ENCODE peak calls at places on chromosome 4, in ten cellular contexts. V is IMR-90, N is tibial artery, K is suprapubic skin, I is coronary artery, S is lower lobe of right lung, Q is breast epithelium, U is PC-9, D is fibroblast of pulmonary artery, E is foreskin fibroblast. B is an unnamed sample.

GRCh38 chr4:176464748-176465147 is 145.0 kb downstream of the SPCS3 start:
- DNase-seq in V (no peak), N (no peak), K (no peak), I (no peak), S (no peak), Q (no peak), U (no peak), D (no peak), E (no peak), B (no peak)

GRCh38 chr4:38523524-38524448 is 140.2 kb upstream of the KLF3 start:
- DNase-seq in V (no peak), N (no peak), K (no peak), I (no peak), S (no peak), Q (no peak), U (no peak), D (no peak), E (no peak), B (no peak)

GRCh38 chr4:139986108-139986507 is 167.9 kb downstream of the MAML3 start:
- DNase-seq in V (no peak), N (no peak), K (no peak), I (no peak), S (no peak), Q (no peak), U (no peak), D (no peak), E (no peak), B (no peak)

GRCh38 chr4:83114576-83114975 is at the start of gene PLAC8:
- DNase-seq in V (no peak), N (no peak), K (no peak), I (no peak), S (no peak), Q (no peak), U (no peak), D (no peak), E (no peak), B (no peak)

GRCh38 chr4:20603671-20604313 is 96.5 kb upstream of the PACRGL start:
- DNase-seq in V (peak), N (no peak), K (no peak), I (no peak), S (no peak), Q (no peak), U (no peak), D (peak), E (peak), B (peak)

GRCh38 chr4:146647615-146648383 is 9.1 kb downstream of the POU4F2 start:
- DNase-seq in V (no peak), N (no peak), K (peak), I (no peak), S (no peak), Q (no peak), U (no peak), D (no peak), E (no peak), B (no peak)

GRCh38 chr4:113587640-113588275 is 173.8 kb downstream of the CAMK2D start:
- DNase-seq in V (no peak), N (no peak), K (no peak), I (no peak), S (no peak), Q (no peak), U (no peak), D (no peak), E (no peak), B (peak)

GRCh38 chr4:79864470-79865190 is 208.4 kb downstream of the ANTXR2 start:
- DNase-seq in V (peak), N (no peak), K (no peak), I (no peak), S (no peak), Q (no peak), U (no peak), D (no peak), E (no peak), B (no peak)

GRCh38 chr4:38949416-38950051 is 81.9 kb downstream of the FAM114A1 start:
- DNase-seq in V (peak), N (no peak), K (no peak), I (no peak), S (no peak), Q (no peak), U (peak), D (peak), E (no peak), B (peak)

GRCh38 chr4:158906073-158906472 is 137.2 kb downstream of the FNIP2 start:
- DNase-seq in V (no peak), N (no peak), K (no peak), I (no peak), S (no peak), Q (no peak), U (no peak), D (no peak), E (no peak), B (no peak)

GRCh38 chr4:7255996-7256395 is 63.7 kb downstream of the SORCS2 start:
- DNase-seq in V (no peak), N (no peak), K (no peak), I (no peak), S (no peak), Q (no peak), U (no peak), D (no peak), E (no peak), B (no peak)

GRCh38 chr4:176383273-176384077 is 63.7 kb downstream of the SPCS3 start:
- DNase-seq in V (peak), N (no peak), K (no peak), I (no peak), S (no peak), Q (no peak), U (no peak), D (peak), E (peak), B (peak)

GRCh38 chr4:34953145-34953799 is 1291.0 kb downstream of the ARAP2 start:
- DNase-seq in V (no peak), N (no peak), K (no peak), I (no peak), S (no peak), Q (no peak), U (no peak), D (no peak), E (no peak), B (no peak)

GRCh38 chr4:183959349-183959748 is 54.2 kb downstream of the STOX2 start:
- DNase-seq in V (no peak), N (no peak), K (no peak), I (no peak), S (no peak), Q (no peak), U (no peak), D (no peak), E (no peak), B (no peak)

GRCh38 chr4:89765966-89766365 is 71.0 kb downstream of the SNCA start:
- DNase-seq in V (peak), N (no peak), K (no peak), I (no peak), S (no peak), Q (peak), U (no peak), D (peak), E (peak), B (peak)

GRCh38 chr4:182179751-182180150 is 63.5 kb upstream of the TENM3 start:
- DNase-seq in V (no peak), N (no peak), K (no peak), I (no peak), S (no peak), Q (no peak), U (no peak), D (no peak), E (no peak), B (no peak)

GRCh38 chr4:182174979-182175378 is 68.2 kb upstream of the TENM3 start:
- DNase-seq in V (no peak), N (no peak), K (no peak), I (no peak), S (no peak), Q (no peak), U (no peak), D (no peak), E (no peak), B (no peak)

GRCh38 chr4:182179105-182179504 is 64.1 kb upstream of the TENM3 start:
- DNase-seq in V (peak), N (no peak), K (no peak), I (no peak), S (no peak), Q (no peak), U (no peak), D (peak), E (peak), B (peak)

GRCh38 chr4:182175788-182176519 is 67.2 kb upstream of the TENM3 start:
- DNase-seq in V (peak), N (no peak), K (no peak), I (no peak), S (no peak), Q (no peak), U (no peak), D (no peak), E (no peak), B (peak)

DNA sequence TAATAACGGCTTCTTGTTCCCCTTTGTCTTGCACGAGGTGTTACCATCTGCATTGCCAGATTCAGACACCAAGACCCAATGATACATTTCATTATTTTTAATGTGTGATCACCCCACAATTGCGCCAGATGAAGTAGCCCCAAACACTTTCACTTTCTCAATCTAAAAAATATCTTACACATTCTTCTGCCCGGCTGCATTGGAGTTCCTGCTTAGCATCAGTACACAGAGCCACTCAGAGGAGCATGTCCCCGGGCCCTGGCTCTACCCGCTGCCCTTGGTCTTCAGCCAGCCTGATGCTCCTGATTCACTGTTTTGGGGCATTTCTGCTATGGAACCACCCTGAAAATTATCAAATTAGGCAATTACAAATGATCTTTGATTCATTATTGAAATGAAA is 66.0 kb upstream of the TENM3 start:
- DNase-seq in V (no peak), N (no peak), K (no peak), I (no peak), S (no peak), Q (no peak), U (no peak), D (no peak), E (no peak), B (no peak)
- TF ChIP-seq CTCF in V (no peak), N (no peak), K (no peak), I (no peak), S (no peak), Q (no peak), U (no peak), D (no peak), E (no peak), B (no peak)

GRCh38 chr4:86630629-86631028 is 36.5 kb downstream of the PTPN13 start:
- DNase-seq in V (no peak), N (no peak), K (no peak), I (no peak), S (no peak), Q (no peak), U (no peak), D (no peak), E (no peak), B (no peak)
- H3K4me3 ChIP-seq in V (no peak), N (no peak), K (no peak), I (no peak), S (no peak), Q (no peak), U (no peak), D (no peak), E (no peak), B (no peak)

GRCh38 chr4:8891646-8892555 is 20.3 kb upstream of the HMX1 start:
- DNase-seq in V (no peak), N (no peak), K (no peak), I (no peak), S (no peak), Q (no peak), U (no peak), D (no peak), E (no peak), B (no peak)

GRCh38 chr4:8888856-8889255 is 17.2 kb upstream of the HMX1 start:
- DNase-seq in V (no peak), N (no peak), K (no peak), I (no peak), S (no peak), Q (no peak), U (no peak), D (no peak), E (no peak), B (no peak)

GRCh38 chr4:8882239-8882638 is 10.6 kb upstream of the HMX1 start:
- DNase-seq in V (no peak), N (no peak), K (no peak), I (no peak), S (no peak), Q (no peak), U (no peak), D (no peak), E (no peak), B (no peak)

GRCh38 chr4:8891255-8891645 is 19.6 kb upstream of the HMX1 start:
- DNase-seq in V (peak), N (no peak), K (no peak), I (no peak), S (no peak), Q (no peak), U (no peak), D (no peak), E (no peak), B (no peak)

GRCh38 chr4:8886625-8887406 is 15.2 kb upstream of the HMX1 start:
- DNase-seq in V (no peak), N (no peak), K (no peak), I (no peak), S (no peak), Q (no peak), U (no peak), D (no peak), E (no peak), B (peak)
- TF ChIP-seq CTCF in V (no peak), N (no peak), K (no peak), I (no peak), S (no peak), Q (no peak), U (peak), D (peak), E (peak), B (peak)

GRCh38 chr4:12446237-12446636 is 1017.5 kb upstream of the HS3ST1 start:
- DNase-seq in V (no peak), N (no peak), K (no peak), I (no peak), S (no peak), Q (no peak), U (no peak), D (peak), E (no peak), B (no peak)
- H3K4me3 ChIP-seq in V (no peak), N (no peak), K (no peak), I (no peak), S (no peak), Q (no peak), U (no peak), D (no peak), E (no peak), B (no peak)